ENCODE peak calls at places on chromosome X, in six cellular contexts. W, X, B, U, L and N are unnamed samples.

GRCh38 chrX:115900425-115900824 is 270.1 kb upstream of the AGTR2 start:
- DNase-seq in W (no peak), X (no peak), B (no peak), U (no peak), L (no peak), N (no peak)

GRCh38 chrX:69317721-69318120 is 152.5 kb upstream of the PJA1 start:
- DNase-seq in W (no peak), X (no peak), B (no peak), U (no peak), L (no peak), N (no peak)

GRCh38 chrX:46642145-46642544 is 68.6 kb downstream of the CHST7 start:
- DNase-seq in W (peak), X (peak), B (no peak), U (peak), L (peak), N (peak)

GRCh38 chrX:110444996-110445395 is 86.3 kb downstream of the RTL9 start:
- DNase-seq in W (no peak), X (no peak), B (no peak), U (no peak), L (peak), N (no peak)

GRCh38 chrX:129634541-129634940 is 20.2 kb downstream of the APLN start:
- DNase-seq in W (peak), X (peak), B (no peak), U (no peak), L (no peak), N (no peak)

GRCh38 chrX:114584434-114584943 is 603 bp downstream of the HTR2C start:
- DNase-seq in W (no peak), X (no peak), B (no peak), U (no peak), L (no peak), N (no peak)

GRCh38 chrX:48937065-48937907 is 18.5 kb upstream of the PIM2 start:
- DNase-seq in W (no peak), X (no peak), B (no peak), U (no peak), L (no peak), N (peak)

GRCh38 chrX:141278306-141278705 is 36.0 kb upstream of the SPANXC start:
- DNase-seq in W (peak), X (no peak), B (no peak), U (peak), L (peak), N (no peak)

GRCh38 chrX:115988825-115989224 is 181.7 kb upstream of the AGTR2 start:
- DNase-seq in W (peak), X (peak), B (no peak), U (no peak), L (no peak), N (no peak)

GRCh38 chrX:123860983-123861382 is 1.1 kb downstream of the XIAP start:
- DNase-seq in W (no peak), X (no peak), B (no peak), U (no peak), L (peak), N (no peak)

GRCh38 chrX:1581132-1581531 is 10.3 kb upstream of the AKAP17A start:
- DNase-seq in W (peak), X (peak), B (peak), U (peak), L (peak), N (peak)

GRCh38 chrX:133405498-133406180 is 9.7 kb downstream of the GPC4 start:
- DNase-seq in W (no peak), X (no peak), B (no peak), U (no peak), L (no peak), N (no peak)